ENCODE peak calls at places on chromosome 19, in five cellular contexts. One of them, this sample, is unnamed.

GRCh38 chr19:35226748-35227147 is 1.8 kb downstream of the FAM187B start:
- DNase-seq in stimulated activated CD4-positive, alpha-beta T cell treated with anti-CD3 and anti-CD28 coated beads, TNF-alpha, amount 100 ng/mL, for 24 hours: no peak
- DNase-seq in SW 1271: no peak
- DNase-seq in mucosa of gallbladder: no peak
- DNase-seq in natural killer cell treated with Interleukin-12 subunit alpha and Interleukin-12 subunit beta and Interleukin-15 and Interleukin-18, amount 100 ng/mL, for 72 hours: no peak
- DNase-seq in this sample: no peak

GRCh38 chr19:27774827-27775226 is 1438.1 kb downstream of the UQCRFS1 start:
- DNase-seq in stimulated activated CD4-positive, alpha-beta T cell treated with anti-CD3 and anti-CD28 coated beads, TNF-alpha, amount 100 ng/mL, for 24 hours: no peak
- DNase-seq in SW 1271: no peak
- DNase-seq in natural killer cell treated with Interleukin-12 subunit alpha and Interleukin-12 subunit beta and Interleukin-15 and Interleukin-18, amount 100 ng/mL, for 72 hours: no peak
- DNase-seq in mucosa of gallbladder: no peak
- DNase-seq in this sample: no peak

GRCh38 chr19:16166417-16166816 is 6.9 kb downstream of the CIB3 start:
- DNase-seq in stimulated activated CD4-positive, alpha-beta T cell treated with anti-CD3 and anti-CD28 coated beads, TNF-alpha, amount 100 ng/mL, for 24 hours: no peak
- DNase-seq in natural killer cell treated with Interleukin-12 subunit alpha and Interleukin-12 subunit beta and Interleukin-15 and Interleukin-18, amount 100 ng/mL, for 72 hours: no peak
- DNase-seq in mucosa of gallbladder: no peak
- DNase-seq in SW 1271: no peak
- DNase-seq in this sample: no peak

GRCh38 chr19:19105365-19106060 is 32.8 kb downstream of the TMEM161A start:
- DNase-seq in natural killer cell treated with Interleukin-12 subunit alpha and Interleukin-12 subunit beta and Interleukin-15 and Interleukin-18, amount 100 ng/mL, for 72 hours: no peak
- DNase-seq in SW 1271: no peak
- DNase-seq in mucosa of gallbladder: peak
- DNase-seq in stimulated activated CD4-positive, alpha-beta T cell treated with anti-CD3 and anti-CD28 coated beads, TNF-alpha, amount 100 ng/mL, for 24 hours: no peak
- DNase-seq in this sample: no peak

GRCh38 chr19:10946964-10947657 is 13.7 kb upstream of the SMARCA4 start:
- DNase-seq in natural killer cell treated with Interleukin-12 subunit alpha and Interleukin-12 subunit beta and Interleukin-15 and Interleukin-18, amount 100 ng/mL, for 72 hours: no peak
- DNase-seq in mucosa of gallbladder: no peak
- DNase-seq in stimulated activated CD4-positive, alpha-beta T cell treated with anti-CD3 and anti-CD28 coated beads, TNF-alpha, amount 100 ng/mL, for 24 hours: no peak
- DNase-seq in SW 1271: no peak
- DNase-seq in this sample: no peak

GRCh38 chr19:31349160-31349881 is at the start of gene TSHZ3:
- DNase-seq in natural killer cell treated with Interleukin-12 subunit alpha and Interleukin-12 subunit beta and Interleukin-15 and Interleukin-18, amount 100 ng/mL, for 72 hours: peak
- DNase-seq in stimulated activated CD4-positive, alpha-beta T cell treated with anti-CD3 and anti-CD28 coated beads, TNF-alpha, amount 100 ng/mL, for 24 hours: no peak
- DNase-seq in SW 1271: peak
- DNase-seq in mucosa of gallbladder: peak
- DNase-seq in this sample: no peak

GRCh38 chr19:47176627-47177090 is 46.0 kb downstream of the SAE1 start:
- DNase-seq in SW 1271: no peak
- DNase-seq in stimulated activated CD4-positive, alpha-beta T cell treated with anti-CD3 and anti-CD28 coated beads, TNF-alpha, amount 100 ng/mL, for 24 hours: no peak
- DNase-seq in natural killer cell treated with Interleukin-12 subunit alpha and Interleukin-12 subunit beta and Interleukin-15 and Interleukin-18, amount 100 ng/mL, for 72 hours: no peak
- DNase-seq in mucosa of gallbladder: no peak
- DNase-seq in this sample: no peak

GRCh38 chr19:49896863-49897621 is at the start of gene IL4I1:
- DNase-seq in mucosa of gallbladder: no peak
- DNase-seq in stimulated activated CD4-positive, alpha-beta T cell treated with anti-CD3 and anti-CD28 coated beads, TNF-alpha, amount 100 ng/mL, for 24 hours: peak
- DNase-seq in SW 1271: no peak
- DNase-seq in natural killer cell treated with Interleukin-12 subunit alpha and Interleukin-12 subunit beta and Interleukin-15 and Interleukin-18, amount 100 ng/mL, for 72 hours: no peak
- DNase-seq in this sample: peak

GRCh38 chr19:55676384-55676783 is 1.4 kb downstream of the EPN1 start:
- DNase-seq in stimulated activated CD4-positive, alpha-beta T cell treated with anti-CD3 and anti-CD28 coated beads, TNF-alpha, amount 100 ng/mL, for 24 hours: no peak
- DNase-seq in SW 1271: no peak
- DNase-seq in natural killer cell treated with Interleukin-12 subunit alpha and Interleukin-12 subunit beta and Interleukin-15 and Interleukin-18, amount 100 ng/mL, for 72 hours: no peak
- DNase-seq in mucosa of gallbladder: peak
- DNase-seq in this sample: no peak

GRCh38 chr19:54541712-54542111 is 31.9 kb upstream of the LILRA2 start:
- DNase-seq in mucosa of gallbladder: no peak
- DNase-seq in stimulated activated CD4-positive, alpha-beta T cell treated with anti-CD3 and anti-CD28 coated beads, TNF-alpha, amount 100 ng/mL, for 24 hours: no peak
- DNase-seq in SW 1271: no peak
- DNase-seq in natural killer cell treated with Interleukin-12 subunit alpha and Interleukin-12 subunit beta and Interleukin-15 and Interleukin-18, amount 100 ng/mL, for 72 hours: no peak
- DNase-seq in this sample: no peak

GRCh38 chr19:17496337-17496997 is 15.0 kb upstream of the PGLS start:
- DNase-seq in natural killer cell treated with Interleukin-12 subunit alpha and Interleukin-12 subunit beta and Interleukin-15 and Interleukin-18, amount 100 ng/mL, for 72 hours: peak
- DNase-seq in mucosa of gallbladder: peak
- DNase-seq in SW 1271: no peak
- DNase-seq in stimulated activated CD4-positive, alpha-beta T cell treated with anti-CD3 and anti-CD28 coated beads, TNF-alpha, amount 100 ng/mL, for 24 hours: peak
- DNase-seq in this sample: peak

GRCh38 chr19:51398096-51398704 is 7.8 kb upstream of the C19orf84 start:
- DNase-seq in natural killer cell treated with Interleukin-12 subunit alpha and Interleukin-12 subunit beta and Interleukin-15 and Interleukin-18, amount 100 ng/mL, for 72 hours: no peak
- DNase-seq in stimulated activated CD4-positive, alpha-beta T cell treated with anti-CD3 and anti-CD28 coated beads, TNF-alpha, amount 100 ng/mL, for 24 hours: no peak
- DNase-seq in mucosa of gallbladder: no peak
- DNase-seq in SW 1271: peak
- DNase-seq in this sample: no peak

GRCh38 chr19:682678-683320 is 6.6 kb downstream of the FSTL3 start:
- DNase-seq in natural killer cell treated with Interleukin-12 subunit alpha and Interleukin-12 subunit beta and Interleukin-15 and Interleukin-18, amount 100 ng/mL, for 72 hours: no peak
- DNase-seq in mucosa of gallbladder: no peak
- DNase-seq in SW 1271: no peak
- DNase-seq in stimulated activated CD4-positive, alpha-beta T cell treated with anti-CD3 and anti-CD28 coated beads, TNF-alpha, amount 100 ng/mL, for 24 hours: no peak
- DNase-seq in this sample: no peak

GRCh38 chr19:17847538-17848366 is at the start of gene JAK3:
- DNase-seq in stimulated activated CD4-positive, alpha-beta T cell treated with anti-CD3 and anti-CD28 coated beads, TNF-alpha, amount 100 ng/mL, for 24 hours: peak
- DNase-seq in SW 1271: peak
- DNase-seq in natural killer cell treated with Interleukin-12 subunit alpha and Interleukin-12 subunit beta and Interleukin-15 and Interleukin-18, amount 100 ng/mL, for 72 hours: peak
- DNase-seq in mucosa of gallbladder: peak
- DNase-seq in this sample: no peak

GRCh38 chr19:30512748-30513389 is 140.7 kb downstream of the ZNF536 start:
- DNase-seq in SW 1271: no peak
- DNase-seq in stimulated activated CD4-positive, alpha-beta T cell treated with anti-CD3 and anti-CD28 coated beads, TNF-alpha, amount 100 ng/mL, for 24 hours: no peak
- DNase-seq in mucosa of gallbladder: no peak
- DNase-seq in natural killer cell treated with Interleukin-12 subunit alpha and Interleukin-12 subunit beta and Interleukin-15 and Interleukin-18, amount 100 ng/mL, for 72 hours: no peak
- DNase-seq in this sample: no peak

GRCh38 chr19:32269831-32270230 is 75.6 kb upstream of the ZNF507 start:
- DNase-seq in SW 1271: no peak
- DNase-seq in stimulated activated CD4-positive, alpha-beta T cell treated with anti-CD3 and anti-CD28 coated beads, TNF-alpha, amount 100 ng/mL, for 24 hours: no peak
- DNase-seq in natural killer cell treated with Interleukin-12 subunit alpha and Interleukin-12 subunit beta and Interleukin-15 and Interleukin-18, amount 100 ng/mL, for 72 hours: no peak
- DNase-seq in mucosa of gallbladder: no peak
- DNase-seq in this sample: no peak

GRCh38 chr19:35539850-35540249 is 5.6 kb upstream of the TMEM147 start:
- DNase-seq in SW 1271: no peak
- DNase-seq in mucosa of gallbladder: no peak
- DNase-seq in natural killer cell treated with Interleukin-12 subunit alpha and Interleukin-12 subunit beta and Interleukin-15 and Interleukin-18, amount 100 ng/mL, for 72 hours: no peak
- DNase-seq in stimulated activated CD4-positive, alpha-beta T cell treated with anti-CD3 and anti-CD28 coated beads, TNF-alpha, amount 100 ng/mL, for 24 hours: no peak
- DNase-seq in this sample: no peak

GRCh38 chr19:49468746-49469447 is 5.1 kb upstream of the FLT3LG start:
- DNase-seq in natural killer cell treated with Interleukin-12 subunit alpha and Interleukin-12 subunit beta and Interleukin-15 and Interleukin-18, amount 100 ng/mL, for 72 hours: peak
- DNase-seq in stimulated activated CD4-positive, alpha-beta T cell treated with anti-CD3 and anti-CD28 coated beads, TNF-alpha, amount 100 ng/mL, for 24 hours: no peak
- DNase-seq in SW 1271: no peak
- DNase-seq in mucosa of gallbladder: peak
- DNase-seq in this sample: peak

GRCh38 chr19:15487038-15487437 is 7.7 kb upstream of the PGLYRP2 start:
- DNase-seq in mucosa of gallbladder: no peak
- DNase-seq in SW 1271: no peak
- DNase-seq in stimulated activated CD4-positive, alpha-beta T cell treated with anti-CD3 and anti-CD28 coated beads, TNF-alpha, amount 100 ng/mL, for 24 hours: no peak
- DNase-seq in natural killer cell treated with Interleukin-12 subunit alpha and Interleukin-12 subunit beta and Interleukin-15 and Interleukin-18, amount 100 ng/mL, for 72 hours: no peak
- DNase-seq in this sample: no peak

GRCh38 chr19:491146-491741 is 5.0 kb upstream of the MADCAM1 start:
- DNase-seq in SW 1271: no peak
- DNase-seq in natural killer cell treated with Interleukin-12 subunit alpha and Interleukin-12 subunit beta and Interleukin-15 and Interleukin-18, amount 100 ng/mL, for 72 hours: no peak
- DNase-seq in stimulated activated CD4-positive, alpha-beta T cell treated with anti-CD3 and anti-CD28 coated beads, TNF-alpha, amount 100 ng/mL, for 24 hours: no peak
- DNase-seq in mucosa of gallbladder: no peak
- DNase-seq in this sample: no peak

GRCh38 chr19:10625003-10625761 is at the start of gene SLC44A2:
- DNase-seq in SW 1271: no peak
- DNase-seq in mucosa of gallbladder: peak
- DNase-seq in stimulated activated CD4-positive, alpha-beta T cell treated with anti-CD3 and anti-CD28 coated beads, TNF-alpha, amount 100 ng/mL, for 24 hours: no peak
- DNase-seq in natural killer cell treated with Interleukin-12 subunit alpha and Interleukin-12 subunit beta and Interleukin-15 and Interleukin-18, amount 100 ng/mL, for 72 hours: no peak
- DNase-seq in this sample: peak

GRCh38 chr19:49862411-49863253 is 4.7 kb downstream of the PNKP start:
- DNase-seq in SW 1271: no peak
- DNase-seq in stimulated activated CD4-positive, alpha-beta T cell treated with anti-CD3 and anti-CD28 coated beads, TNF-alpha, amount 100 ng/mL, for 24 hours: no peak
- DNase-seq in mucosa of gallbladder: no peak
- DNase-seq in natural killer cell treated with Interleukin-12 subunit alpha and Interleukin-12 subunit beta and Interleukin-15 and Interleukin-18, amount 100 ng/mL, for 72 hours: no peak
- DNase-seq in this sample: peak

GRCh38 chr19:55605637-55606470 is at the start of gene ZNF865:
- DNase-seq in SW 1271: no peak
- DNase-seq in natural killer cell treated with Interleukin-12 subunit alpha and Interleukin-12 subunit beta and Interleukin-15 and Interleukin-18, amount 100 ng/mL, for 72 hours: peak
- DNase-seq in mucosa of gallbladder: peak
- DNase-seq in stimulated activated CD4-positive, alpha-beta T cell treated with anti-CD3 and anti-CD28 coated beads, TNF-alpha, amount 100 ng/mL, for 24 hours: peak
- DNase-seq in this sample: peak

GRCh38 chr19:3506384-3507340 is 551 bp downstream of the FZR1 start:
- DNase-seq in SW 1271: no peak
- DNase-seq in natural killer cell treated with Interleukin-12 subunit alpha and Interleukin-12 subunit beta and Interleukin-15 and Interleukin-18, amount 100 ng/mL, for 72 hours: no peak
- DNase-seq in mucosa of gallbladder: peak
- DNase-seq in stimulated activated CD4-positive, alpha-beta T cell treated with anti-CD3 and anti-CD28 coated beads, TNF-alpha, amount 100 ng/mL, for 24 hours: no peak
- DNase-seq in this sample: no peak

GRCh38 chr19:5434970-5435641 is 20.1 kb upstream of the ZNRF4 start:
- DNase-seq in mucosa of gallbladder: no peak
- DNase-seq in SW 1271: no peak
- DNase-seq in natural killer cell treated with Interleukin-12 subunit alpha and Interleukin-12 subunit beta and Interleukin-15 and Interleukin-18, amount 100 ng/mL, for 72 hours: no peak
- DNase-seq in stimulated activated CD4-positive, alpha-beta T cell treated with anti-CD3 and anti-CD28 coated beads, TNF-alpha, amount 100 ng/mL, for 24 hours: peak
- DNase-seq in this sample: no peak

GRCh38 chr19:6229216-6229913 is 50.4 kb downstream of the MLLT1 start:
- DNase-seq in stimulated activated CD4-positive, alpha-beta T cell treated with anti-CD3 and anti-CD28 coated beads, TNF-alpha, amount 100 ng/mL, for 24 hours: no peak
- DNase-seq in mucosa of gallbladder: no peak
- DNase-seq in SW 1271: no peak
- DNase-seq in natural killer cell treated with Interleukin-12 subunit alpha and Interleukin-12 subunit beta and Interleukin-15 and Interleukin-18, amount 100 ng/mL, for 72 hours: no peak
- DNase-seq in this sample: no peak

This sample was measured in Calu3.